ENCODE peak calls at places on chromosomes 5 and 9, in six cellular contexts. A is A549, R is tibial nerve, I is fibroblast of lung, L is right cardiac atrium, M is adrenal gland. Y is an unnamed sample.
A peak's percentile ranks its signal among the peaks of the same experiment; 100 is the strongest.

GRCh38 chr9:108911820-108912219 is 22.1 kb downstream of the ELP1 start:
- DNase-seq in R (no peak), I (no peak), A (no peak), L (no peak), M (no peak), Y (no peak)

GRCh38 chr5:93385665-93386064 is 195.4 kb downstream of the NR2F1-AS1 start:
- DNase-seq in M (no peak), I (peak; percentile 72), L (no peak), A (no peak), R (no peak), Y (no peak)

GRCh38 chr5:108003178-108003577 is 332.4 kb upstream of the EFNA5 start:
- DNase-seq in I (peak; percentile 54), R (no peak), A (no peak), L (no peak), M (no peak), Y (no peak)

GRCh38 chr5:126780165-126780827 is 3.4 kb downstream of the LMNB1 start:
- DNase-seq in M (peak; percentile 67), A (peak; percentile 73), R (no peak), L (no peak), I (peak; percentile 68), Y (no peak)

GRCh38 chr9:111451570-111451969 is 32.6 kb downstream of the ECPAS start:
- DNase-seq in A (no peak), R (no peak), L (no peak), M (no peak), I (no peak), Y (no peak)

GRCh38 chr5:88979244-88979643 is 96.3 kb upstream of the MEF2C start:
- DNase-seq in I (peak; percentile 59), L (no peak), M (no peak), R (no peak), A (no peak), Y (no peak)

GRCh38 chr9:93173365-93174150 is 10.4 kb upstream of the WNK2 start:
- DNase-seq in R (no peak), A (no peak), M (no peak), I (no peak), L (no peak), Y (no peak)

GRCh38 chr9:5688109-5688508 is 59.2 kb downstream of the RIC1 start:
- DNase-seq in A (no peak), R (no peak), I (peak; percentile 49), M (no peak), L (no peak), Y (no peak)

GRCh38 chr5:55853818-55854217 is 2.7 kb downstream of the IL31RA start:
- DNase-seq in M (no peak), L (no peak), A (no peak), R (no peak), I (peak; percentile 63), Y (no peak)

GRCh38 chr9:80435591-80435990 is 863.8 kb downstream of the TLE4 start:
- DNase-seq in I (no peak), M (no peak), A (no peak), R (no peak), L (no peak), Y (no peak)

GRCh38 chr9:71858812-71859211 is 52.2 kb downstream of the ABHD17B start:
- DNase-seq in L (no peak), I (peak; percentile 44), M (no peak), R (no peak), A (no peak), Y (no peak)

GRCh38 chr5:158590936-158591863 is 508.5 kb downstream of the EBF1 start:
- DNase-seq in M (peak; percentile 82), I (peak; percentile 66), A (no peak), R (no peak), L (no peak), Y (no peak)

GRCh38 chr9:123964756-123965155 is 34.8 kb upstream of the DENND1A start:
- DNase-seq in R (no peak), A (no peak), I (no peak), L (no peak), M (no peak), Y (no peak)

GRCh38 chr9:86408121-86408520 is 53.9 kb upstream of the TUT7 start:
- DNase-seq in L (no peak), M (no peak), R (no peak), A (no peak), I (peak; percentile 41), Y (no peak)

GRCh38 chr5:175689147-175689991 is 31.5 kb downstream of the HRH2 start:
- DNase-seq in R (no peak), L (peak; percentile 63), M (no peak), I (peak; percentile 10), A (no peak), Y (peak; percentile 81)

GRCh38 chr5:100260968-100261367 is 274.2 kb upstream of the FAM174A start:
- DNase-seq in A (no peak), M (no peak), I (no peak), L (no peak), R (no peak), Y (no peak)

GRCh38 chr5:131757830-131758519 is 38.8 kb downstream of the FNIP1 start:
- DNase-seq in R (no peak), I (no peak), M (no peak), L (no peak), A (no peak), Y (no peak)

GRCh38 chr5:76818844-76819831 is at the start of gene F2RL1:
- DNase-seq in A (peak; percentile 88), M (peak; percentile 63), L (peak; percentile 53), I (peak; percentile 88), R (no peak), Y (peak; percentile 60)

GRCh38 chr5:69517763-69518212 is 25.2 kb downstream of the OCLN start:
- DNase-seq in A (no peak), I (peak; percentile 59), R (no peak), M (no peak), L (no peak), Y (no peak)

GRCh38 chr9:75017378-75017777 is 10.7 kb downstream of the CARNMT1 start:
- DNase-seq in A (no peak), I (no peak), M (no peak), L (no peak), R (no peak), Y (no peak)

GRCh38 chr5:142881076-142881466 is 110.9 kb downstream of the ARHGAP26 start:
- DNase-seq in M (peak; percentile 64), L (no peak), A (no peak), R (no peak), I (peak; percentile 81), Y (no peak)

GRCh38 chr5:123429993-123430392 is 6.8 kb upstream of the CEP120 start:
- DNase-seq in R (no peak), L (no peak), A (no peak), M (no peak), I (peak; percentile 87), Y (no peak)

GRCh38 chr5:123099514-123100151 is 10.6 kb downstream of the PRDM6 start:
- DNase-seq in M (no peak), A (peak; percentile 66), I (peak; percentile 20), L (peak; percentile 31), R (no peak), Y (peak; percentile 82)

GRCh38 chr5:144448457-144448856 is 277.8 kb downstream of the KCTD16 start:
- DNase-seq in I (no peak), M (no peak), R (no peak), A (no peak), L (no peak), Y (no peak)

GRCh38 chr9:114370251-114370984 is 17.4 kb downstream of the AKNA start:
- DNase-seq in R (no peak), A (no peak), I (no peak), M (no peak), L (no peak), Y (no peak)

GRCh38 chr9:133995012-133995896 is 3.1 kb upstream of the VAV2 start:
- DNase-seq in L (no peak), R (no peak), M (no peak), A (peak; percentile 72), I (peak; percentile 60), Y (no peak)
- H3K27ac ChIP-seq in L (no peak overlapping the region), R (no peak overlapping the region), M (no peak overlapping the region), A (no peak overlapping the region), I (no peak overlapping the region), Y (no peak overlapping the region)

DNA sequence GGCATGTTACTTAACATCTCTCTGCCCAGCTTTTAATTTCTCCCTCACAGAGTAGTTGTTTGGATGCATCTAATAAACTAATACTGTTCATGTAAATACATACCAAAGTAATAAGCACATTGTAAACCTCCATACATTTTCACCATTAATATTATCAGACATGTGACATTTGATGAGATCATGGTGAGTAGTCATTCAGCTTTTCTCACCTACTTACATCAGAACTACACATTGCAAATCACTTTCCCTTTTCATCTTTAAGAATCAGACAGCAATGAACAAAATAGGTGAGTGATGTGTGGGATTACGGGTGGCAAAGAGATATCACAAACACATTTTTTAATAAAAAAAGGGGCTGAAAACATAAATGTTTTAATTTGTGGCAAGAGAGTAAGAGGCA is 89.3 kb downstream of the JAKMIP2 start:
- DNase-seq in L (no peak), A (no peak), M (no peak), I (no peak), R (no peak), Y (no peak)
- H3K4me1 ChIP-seq in L (no peaks in the 10 kb centered on the region), A (no peaks in the 10 kb centered on the region), M (peaks cover 8% of the 10 kb centered on the region), I (no peaks in the 10 kb centered on the region), R (peaks cover 24% of the 10 kb centered on the region), Y (no peaks in the 10 kb centered on the region)

GRCh38 chr5:16930487-16930886 is 5.6 kb downstream of the MYO10 start:
- DNase-seq in A (no peak), M (no peak), R (no peak), L (no peak), I (no peak), Y (no peak)
- H3K27ac ChIP-seq in A (peak overlapping the region; percentile 41), M (no peak overlapping the region), R (no peak overlapping the region), L (peak overlapping the region; percentile 19), I (no peak overlapping the region), Y (no peak overlapping the region)

GRCh38 chr5:39160576-39161213 is 58.7 kb downstream of the FYB1 start:
- DNase-seq in I (no peak), M (no peak), R (no peak), L (no peak), A (no peak), Y (no peak)
- H3K4me1 ChIP-seq in I (no peaks in the 10 kb centered on the region), M (no peaks in the 10 kb centered on the region), R (no peaks in the 10 kb centered on the region), L (no peaks in the 10 kb centered on the region), A (peaks cover 3% of the 10 kb centered on the region), Y (no peaks in the 10 kb centered on the region)

GRCh38 chr5:174378116-174378874 is 332.8 kb downstream of the NSG2 start:
- DNase-seq in A (no peak), I (no peak), R (no peak), L (no peak), M (no peak), Y (no peak)
- H3K27ac ChIP-seq in A (no peak overlapping the region), I (no peak overlapping the region), R (no peak overlapping the region), L (no peak overlapping the region), M (no peak overlapping the region), Y (no peak overlapping the region)